ENCODE peak calls at places on chromosomes 5 and 9, in five cellular contexts. A is H1, S is GM12891, Z is GM12878, W is HepG2. T is an unnamed sample.

GRCh38 chr5:140043508-140043872 is 391 bp upstream of the NRG2 start:
- DNase-seq in Z (no peak), A (peak; percentile 27), S (no peak), W (no peak), T (no peak)

GRCh38 chr5:119028575-119028974 is 40.2 kb upstream of the DTWD2 start:
- DNase-seq in Z (no peak), S (no peak), W (no peak), A (no peak), T (no peak)

GRCh38 chr9:22214497-22215031 is 205.5 kb upstream of the CDKN2B start:
- DNase-seq in A (no peak), Z (no peak), S (no peak), W (no peak), T (no peak)

GRCh38 chr9:104992696-104993095 is 64.7 kb upstream of the ABCA1 start:
- DNase-seq in W (peak; percentile 61), S (no peak), Z (no peak), A (no peak), T (no peak)

GRCh38 chr9:78286946-78287388 is 10.0 kb upstream of the PSAT1 start:
- DNase-seq in A (no peak), W (peak; percentile 94), Z (no peak), S (no peak), T (no peak)

GRCh38 chr5:132471006-132471907 is 19.3 kb downstream of the IRF1 start:
- DNase-seq in A (no peak), Z (no peak), W (no peak), S (no peak), T (no peak)

GRCh38 chr5:180596668-180597231 is 5.5 kb upstream of the SCGB3A1 start:
- DNase-seq in A (no peak), Z (no peak), W (no peak), S (no peak), T (no peak)

GRCh38 chr5:113909782-113910181 is 396.3 kb downstream of the YTHDC2 start:
- DNase-seq in A (no peak), S (no peak), Z (no peak), W (no peak), T (no peak)

GRCh38 chr5:150473673-150474358 is 24.3 kb upstream of the RPS14 start:
- DNase-seq in W (peak; percentile 45), S (no peak), Z (no peak), A (peak; percentile 82), T (no peak)

GRCh38 chr5:150489358-150490295 is 18.3 kb upstream of the NDST1 start:
- DNase-seq in Z (peak; percentile 56), W (no peak), S (peak; percentile 74), A (no peak), T (peak; percentile 67)

GRCh38 chr9:137298983-137299521 is 3.0 kb downstream of the NRARP start:
- DNase-seq in S (no peak), Z (no peak), A (no peak), W (no peak), T (no peak)

GRCh38 chr5:82601085-82601484 is 322.9 kb upstream of the RPS23 start:
- DNase-seq in Z (no peak), S (no peak), W (peak; percentile 22), A (no peak), T (no peak)

GRCh38 chr5:14806452-14806851 is 65.1 kb downstream of the ANKH start:
- DNase-seq in W (no peak), Z (no peak), A (no peak), S (no peak), T (no peak)

GRCh38 chr9:78032599-78033457 is 1.2 kb upstream of the GNAQ start:
- DNase-seq in A (no peak), W (no peak), S (no peak), Z (no peak), T (no peak)

GRCh38 chr9:92483896-92484545 is 1.7 kb upstream of the ASPN start:
- DNase-seq in Z (no peak), W (no peak), S (no peak), A (no peak), T (no peak)

GRCh38 chr5:147479431-147479830 is 30.4 kb downstream of the DPYSL3 start:
- DNase-seq in A (no peak), W (no peak), Z (peak; percentile 31), S (no peak), T (no peak)

GRCh38 chr5:55241756-55242155 is 8.3 kb upstream of the CCNO start:
- DNase-seq in A (no peak), S (no peak), Z (no peak), W (no peak), T (no peak)

GRCh38 chr9:4413856-4414255 is 76.4 kb upstream of the SLC1A1 start:
- DNase-seq in W (no peak), Z (no peak), A (no peak), S (no peak), T (no peak)

DNA sequence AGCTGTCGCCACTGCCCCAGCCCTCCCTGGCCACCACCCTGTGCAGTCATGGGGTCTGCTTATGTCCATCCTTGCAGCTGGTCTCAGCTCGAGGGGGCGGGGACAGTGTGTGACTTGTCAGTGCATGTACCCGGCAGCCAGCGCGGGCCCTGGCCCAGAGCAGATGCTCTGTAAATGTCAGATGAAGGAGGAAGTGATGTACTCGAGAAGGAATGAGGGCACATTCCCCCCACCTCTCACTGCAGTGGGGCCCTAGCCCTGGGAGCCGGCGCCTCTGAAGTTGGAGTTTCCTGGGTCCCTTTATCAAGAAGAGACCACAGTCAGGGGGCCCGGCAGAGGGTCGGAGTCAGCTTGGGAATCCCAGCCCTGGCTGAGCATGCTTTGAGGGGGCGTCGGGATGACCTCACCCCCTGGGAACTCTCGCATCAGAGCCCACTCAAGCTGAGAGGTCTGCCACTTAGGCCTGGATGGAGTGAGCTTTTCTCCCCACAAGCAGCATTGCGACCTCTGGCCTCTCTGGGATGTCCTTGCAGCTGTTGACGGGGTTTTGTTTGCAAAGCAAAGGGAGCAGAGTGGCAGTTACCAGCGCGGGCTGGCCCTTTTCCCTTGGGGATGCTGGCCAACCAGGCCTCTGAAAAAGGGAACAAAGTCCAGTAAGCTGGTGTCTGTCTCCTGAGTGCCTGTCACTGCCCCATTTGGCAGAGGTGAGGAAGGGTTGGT is 19.0 kb downstream of the NEURL1B start:
- DNase-seq in A (no peak), W (peak; percentile 95), Z (no peak), S (no peak), T (no peak)
- TF ChIP-seq TAF1 in A (no peak), W (peak; percentile 53), Z (no peak), S (no peak), T (no peak)

GRCh38 chr9:89319015-89319905 is 960 bp downstream of the SECISBP2 start:
- DNase-seq in Z (no peak), S (no peak), A (no peak), W (no peak), T (no peak)

GRCh38 chr9:89318123-89319014 is at the start of gene SECISBP2:
- DNase-seq in S (peak; percentile 68), W (peak; percentile 93), A (peak; percentile 89), Z (peak; percentile 79), T (peak; percentile 77)

GRCh38 chr9:89314955-89315354 is 3.3 kb upstream of the SECISBP2 start:
- DNase-seq in W (no peak), A (no peak), S (no peak), Z (no peak), T (no peak)

GRCh38 chr9:89315482-89315881 is 2.8 kb upstream of the SECISBP2 start:
- DNase-seq in Z (no peak), A (no peak), S (no peak), W (no peak), T (no peak)

DNA sequence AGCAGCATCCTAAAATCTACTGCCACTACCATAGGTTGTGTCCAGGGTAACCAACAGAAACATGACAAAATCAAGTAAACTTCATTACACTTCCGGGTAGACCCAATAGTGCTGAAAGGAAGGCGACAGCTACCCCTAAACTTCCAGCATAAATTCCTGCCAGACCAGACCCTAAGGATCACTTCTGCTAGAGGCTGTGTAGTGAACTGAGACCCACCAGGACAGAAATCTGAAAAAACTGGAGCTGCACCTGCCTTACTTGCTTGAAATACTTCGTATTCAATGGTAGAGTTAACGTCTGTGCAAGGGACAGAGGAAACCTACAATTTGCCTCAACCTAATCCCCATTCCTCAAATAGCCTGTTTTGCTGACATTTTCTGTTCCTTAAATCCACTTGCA is 1.0 kb upstream of the SECISBP2 start:
- DNase-seq in S (no peak), A (no peak), W (no peak), Z (no peak), T (no peak)
- TF ChIP-seq POLR2A in S (peak; percentile 58), A (peak; percentile 70), W (peak; percentile 58), Z (no peak), T (peak; percentile 58)

GRCh38 chr9:98037362-98037761 is 19.2 kb upstream of the NANS start:
- DNase-seq in A (no peak), S (no peak), W (no peak), Z (no peak), T (no peak)
- TF ChIP-seq TAF1 in A (no peak), S (no peak), W (no peak), Z (no peak), T (no peak)

GRCh38 chr5:153496835-153497234 is 6.4 kb downstream of the GRIA1 start:
- DNase-seq in A (no peak), Z (no peak), W (no peak), S (no peak), T (no peak)
- TF ChIP-seq POLR2A in A (no peak), Z (no peak), W (no peak), S (no peak), T (no peak)

GRCh38 chr5:73061593-73061992 is 58.8 kb upstream of the TMEM171 start:
- DNase-seq in A (no peak), W (no peak), S (no peak), Z (no peak), T (no peak)
- TF ChIP-seq TAF1 in A (no peak), W (no peak), S (no peak), Z (no peak), T (no peak)

GRCh38 chr5:77080905-77081304 is 6.2 kb downstream of the ZBED3 start:
- DNase-seq in Z (no peak), A (no peak), W (no peak), S (no peak), T (no peak)

GRCh38 chr5:77073667-77074066 is 13.4 kb downstream of the ZBED3 start:
- DNase-seq in A (no peak), W (no peak), S (no peak), Z (no peak), T (no peak)

GRCh38 chr5:77074745-77075144 is 12.3 kb downstream of the ZBED3 start:
- DNase-seq in S (no peak), A (no peak), Z (no peak), W (no peak), T (no peak)

GRCh38 chr5:77077821-77078176 is 9.3 kb downstream of the ZBED3 start:
- DNase-seq in Z (no peak), S (no peak), W (no peak), A (no peak), T (no peak)

GRCh38 chr5:77076961-77077820 is 9.9 kb downstream of the ZBED3 start:
- DNase-seq in S (peak; percentile 83), W (no peak), Z (no peak), A (no peak), T (peak; percentile 82)
- TF ChIP-seq POLR2A in S (no peak), W (no peak), Z (no peak), A (no peak), T (peak; percentile 27)

GRCh38 chr9:131432597-131433301 is 38.9 kb downstream of the PRRC2B start:
- DNase-seq in A (no peak), Z (no peak), S (no peak), W (no peak), T (no peak)

GRCh38 chr9:131432050-131432449 is 38.2 kb downstream of the PRRC2B start:
- DNase-seq in W (no peak), Z (no peak), S (no peak), A (no peak), T (no peak)

GRCh38 chr9:131426545-131426944 is 32.7 kb downstream of the PRRC2B start:
- DNase-seq in W (no peak), Z (no peak), A (no peak), S (no peak), T (no peak)

GRCh38 chr9:131433302-131433854 is 39.5 kb downstream of the PRRC2B start:
- DNase-seq in A (no peak), W (no peak), S (no peak), Z (no peak), T (no peak)

GRCh38 chr9:131429121-131430012 is 35.5 kb downstream of the PRRC2B start:
- DNase-seq in Z (no peak), A (no peak), S (no peak), W (no peak), T (no peak)
- TF ChIP-seq TAF1 in Z (no peak), A (no peak), S (no peak), W (no peak), T (no peak)

T was measured in GM12892.